ENCODE peak calls at places on chromosomes 4 and X, in ten cellular contexts. E, U, S, I, G, T, N, J, B and X are unnamed samples.

GRCh38 chrX:71668248-71668595 is 876 bp downstream of the LOC101059915 start:
- DNase-seq in E (no peak), U (no peak), S (no peak), I (no peak), G (no peak), T (no peak), N (no peak), J (no peak), B (no peak), X (no peak)

GRCh38 chr4:174110180-174110579 is 173.3 kb downstream of the FBXO8 start:
- DNase-seq in E (no peak), U (no peak), S (no peak), I (no peak), G (no peak), T (no peak), N (no peak), J (no peak), B (no peak), X (no peak)

GRCh38 chr4:70997068-70997467 is 3.6 kb downstream of the DCK start:
- DNase-seq in E (no peak), U (no peak), S (no peak), I (no peak), G (no peak), T (no peak), N (no peak), J (no peak), B (no peak), X (no peak)

GRCh38 chr4:158043971-158044618 is 128.7 kb downstream of the GASK1B start:
- DNase-seq in E (no peak), U (no peak), S (no peak), I (no peak), G (no peak), T (no peak), N (no peak), J (no peak), B (no peak), X (no peak)

GRCh38 chrX:145190801-145191389 is 56.4 kb upstream of the SPANXN1 start:
- DNase-seq in E (peak), U (no peak), S (no peak), I (no peak), G (no peak), T (no peak), N (no peak), J (peak), B (peak), X (no peak)

GRCh38 chr4:176123710-176124407 is 58.2 kb downstream of the WDR17 start:
- DNase-seq in E (peak), U (peak), S (no peak), I (no peak), G (no peak), T (no peak), N (peak), J (peak), B (peak), X (no peak)

GRCh38 chrX:148441387-148441786 is 59.0 kb upstream of the AFF2 start:
- DNase-seq in E (peak), U (peak), S (no peak), I (no peak), G (no peak), T (no peak), N (no peak), J (peak), B (no peak), X (no peak)

GRCh38 chr4:73257995-73258667 is 467 bp downstream of the ANKRD17 start:
- DNase-seq in E (peak), U (peak), S (peak), I (no peak), G (no peak), T (peak), N (peak), J (no peak), B (peak), X (peak)

GRCh38 chr4:38154681-38155588 is 194.7 kb downstream of the PTTG2 start:
- DNase-seq in E (no peak), U (no peak), S (no peak), I (no peak), G (no peak), T (no peak), N (no peak), J (no peak), B (no peak), X (no peak)

GRCh38 chrX:71941771-71942170 is 31.1 kb downstream of the NHSL2 start:
- DNase-seq in E (no peak), U (peak), S (no peak), I (peak), G (no peak), T (no peak), N (peak), J (no peak), B (peak), X (no peak)

GRCh38 chr4:1575418-1576199 is 108.5 kb downstream of the FAM53A start:
- DNase-seq in E (no peak), U (no peak), S (no peak), I (no peak), G (no peak), T (no peak), N (no peak), J (no peak), B (no peak), X (no peak)

GRCh38 chr4:141896687-141897086 is 260.3 kb downstream of the IL15 start:
- DNase-seq in E (no peak), U (no peak), S (no peak), I (no peak), G (no peak), T (no peak), N (no peak), J (no peak), B (no peak), X (no peak)

GRCh38 chr4:106810122-106810521 is 226.0 kb downstream of the DKK2 start:
- DNase-seq in E (no peak), U (no peak), S (no peak), I (no peak), G (no peak), T (no peak), N (no peak), J (no peak), B (no peak), X (no peak)

GRCh38 chr4:105198541-105198940 is 51.9 kb downstream of the TET2 start:
- DNase-seq in E (no peak), U (no peak), S (no peak), I (no peak), G (no peak), T (no peak), N (no peak), J (no peak), B (no peak), X (no peak)

GRCh38 chr4:40255722-40256281 is 59.0 kb downstream of the RHOH start:
- DNase-seq in E (no peak), U (no peak), S (no peak), I (peak), G (no peak), T (no peak), N (peak), J (no peak), B (peak), X (no peak)

GRCh38 chr4:173333658-173334084 is 487 bp downstream of the HMGB2 start:
- DNase-seq in E (peak), U (peak), S (peak), I (no peak), G (peak), T (peak), N (no peak), J (peak), B (peak), X (peak)

GRCh38 chrX:117752745-117753144 is 363.9 kb downstream of the KLHL13 start:
- DNase-seq in E (no peak), U (no peak), S (no peak), I (no peak), G (no peak), T (no peak), N (no peak), J (no peak), B (no peak), X (no peak)